ENCODE peak calls at places on chromosome 16, in six cellular contexts. One of them, this sample, is unnamed.

GRCh38 chr16:21994856-21995465 is 6.0 kb downstream of the PDZD9 start:
- DNase-seq in IMR-90: no peak
- DNase-seq in PC-9: no peak
- DNase-seq in K562: peak; percentile 59
- DNase-seq in adrenal gland: no peak
- DNase-seq in cardiac muscle cell: no peak
- DNase-seq in this sample: no peak

GRCh38 chr16:87363771-87364476 is 19.7 kb downstream of the FBXO31 start:
- DNase-seq in IMR-90: peak; percentile 55
- DNase-seq in PC-9: no peak
- DNase-seq in K562: peak; percentile 63
- DNase-seq in adrenal gland: peak; percentile 67
- DNase-seq in cardiac muscle cell: no peak
- DNase-seq in this sample: no peak

GRCh38 chr16:18802755-18803218 is 1.4 kb upstream of the ARL6IP1 start:
- DNase-seq in IMR-90: no peak
- DNase-seq in PC-9: no peak
- DNase-seq in K562: no peak
- DNase-seq in adrenal gland: no peak
- DNase-seq in cardiac muscle cell: no peak
- DNase-seq in this sample: no peak

GRCh38 chr16:88058817-88059216 is 107.6 kb downstream of the BANP start:
- DNase-seq in IMR-90: no peak
- DNase-seq in PC-9: no peak
- DNase-seq in K562: no peak
- DNase-seq in adrenal gland: no peak
- DNase-seq in cardiac muscle cell: no peak
- DNase-seq in this sample: no peak

GRCh38 chr16:29809850-29810698 is 1.9 kb upstream of the PRRT2 start:
- DNase-seq in IMR-90: no peak
- DNase-seq in PC-9: no peak
- DNase-seq in K562: peak; percentile 53
- DNase-seq in adrenal gland: no peak
- DNase-seq in cardiac muscle cell: no peak
- DNase-seq in this sample: no peak

GRCh38 chr16:69107311-69107962 is 2.0 kb downstream of the HAS3 start:
- DNase-seq in IMR-90: no peak
- DNase-seq in PC-9: no peak
- DNase-seq in K562: no peak
- DNase-seq in adrenal gland: no peak
- DNase-seq in cardiac muscle cell: no peak
- DNase-seq in this sample: peak; percentile 67

GRCh38 chr16:15897834-15898254 is 9.4 kb upstream of the CEP20 start:
- DNase-seq in IMR-90: peak; percentile 79
- DNase-seq in PC-9: no peak
- DNase-seq in K562: no peak
- DNase-seq in adrenal gland: no peak
- DNase-seq in cardiac muscle cell: no peak
- DNase-seq in this sample: no peak

GRCh38 chr16:81748476-81749198 is 30.5 kb upstream of the PLCG2 start:
- DNase-seq in IMR-90: no peak
- DNase-seq in PC-9: no peak
- DNase-seq in K562: no peak
- DNase-seq in adrenal gland: no peak
- DNase-seq in cardiac muscle cell: no peak
- DNase-seq in this sample: no peak

GRCh38 chr16:61879-62281 is 8.3 kb downstream of the SNRNP25 start:
- DNase-seq in IMR-90: no peak
- DNase-seq in PC-9: no peak
- DNase-seq in K562: no peak
- DNase-seq in adrenal gland: no peak
- DNase-seq in cardiac muscle cell: no peak
- DNase-seq in this sample: no peak

GRCh38 chr16:29717113-29717512 is 28.7 kb downstream of the C16orf54 start:
- DNase-seq in IMR-90: no peak
- DNase-seq in PC-9: no peak
- DNase-seq in K562: no peak
- DNase-seq in adrenal gland: no peak
- DNase-seq in cardiac muscle cell: no peak
- DNase-seq in this sample: no peak

GRCh38 chr16:68866933-68867332 is 23.6 kb downstream of the TANGO6 start:
- DNase-seq in IMR-90: no peak
- DNase-seq in PC-9: no peak
- DNase-seq in K562: no peak
- DNase-seq in adrenal gland: no peak
- DNase-seq in cardiac muscle cell: no peak
- DNase-seq in this sample: no peak

GRCh38 chr16:96935-97381 is 18.9 kb downstream of the MPG start:
- DNase-seq in IMR-90: peak; percentile 83
- DNase-seq in PC-9: peak; percentile 72
- DNase-seq in K562: peak; percentile 96
- DNase-seq in adrenal gland: peak; percentile 87
- DNase-seq in cardiac muscle cell: peak; percentile 89
- DNase-seq in this sample: peak; percentile 95

GRCh38 chr16:53743149-53743566 is 39.2 kb downstream of the FTO start:
- DNase-seq in IMR-90: peak; percentile 18
- DNase-seq in PC-9: no peak
- DNase-seq in K562: no peak
- DNase-seq in adrenal gland: no peak
- DNase-seq in cardiac muscle cell: peak; percentile 55
- DNase-seq in this sample: no peak

GRCh38 chr16:30399435-30400186 is 4.4 kb downstream of the ZNF48 start:
- DNase-seq in IMR-90: no peak
- DNase-seq in PC-9: no peak
- DNase-seq in K562: no peak
- DNase-seq in adrenal gland: no peak
- DNase-seq in cardiac muscle cell: no peak
- DNase-seq in this sample: no peak

GRCh38 chr16:79509221-79509631 is 91.3 kb downstream of the MAF start:
- DNase-seq in IMR-90: no peak
- DNase-seq in PC-9: no peak
- DNase-seq in K562: no peak
- DNase-seq in adrenal gland: peak; percentile 17
- DNase-seq in cardiac muscle cell: no peak
- DNase-seq in this sample: no peak

GRCh38 chr16:2082171-2082982 is 34.6 kb downstream of the TSC2 start:
- DNase-seq in IMR-90: peak; percentile 41
- DNase-seq in PC-9: no peak
- DNase-seq in K562: no peak
- DNase-seq in adrenal gland: peak; percentile 81
- DNase-seq in cardiac muscle cell: peak; percentile 45
- DNase-seq in this sample: no peak

GRCh38 chr16:46885960-46886763 is 2.0 kb downstream of the GPT2 start:
- DNase-seq in IMR-90: peak; percentile 81
- DNase-seq in PC-9: no peak
- DNase-seq in K562: no peak
- DNase-seq in adrenal gland: no peak
- DNase-seq in cardiac muscle cell: peak; percentile 86
- DNase-seq in this sample: no peak

GRCh38 chr16:83328936-83329335 is 478.8 kb upstream of the HSBP1 start:
- DNase-seq in IMR-90: no peak
- DNase-seq in PC-9: no peak
- DNase-seq in K562: no peak
- DNase-seq in adrenal gland: no peak
- DNase-seq in cardiac muscle cell: no peak
- DNase-seq in this sample: no peak

GRCh38 chr16:87369796-87370719 is 13.5 kb downstream of the FBXO31 start:
- DNase-seq in IMR-90: no peak
- DNase-seq in PC-9: no peak
- DNase-seq in K562: no peak
- DNase-seq in adrenal gland: no peak
- DNase-seq in cardiac muscle cell: no peak
- DNase-seq in this sample: peak; percentile 24

GRCh38 chr16:85570213-85570734 is 42.8 kb upstream of the GSE1 start:
- DNase-seq in IMR-90: no peak
- DNase-seq in PC-9: peak; percentile 88
- DNase-seq in K562: no peak
- DNase-seq in adrenal gland: no peak
- DNase-seq in cardiac muscle cell: no peak
- DNase-seq in this sample: no peak

GRCh38 chr16:81779540-81780320 is 639 bp downstream of the PLCG2 start:
- DNase-seq in IMR-90: no peak
- DNase-seq in PC-9: no peak
- DNase-seq in K562: no peak
- DNase-seq in adrenal gland: peak; percentile 29
- DNase-seq in cardiac muscle cell: no peak
- DNase-seq in this sample: peak; percentile 76

GRCh38 chr16:50257876-50258275 is 8.5 kb upstream of the ADCY7 start:
- DNase-seq in IMR-90: no peak
- DNase-seq in PC-9: no peak
- DNase-seq in K562: no peak
- DNase-seq in adrenal gland: no peak
- DNase-seq in cardiac muscle cell: no peak
- DNase-seq in this sample: no peak

GRCh38 chr16:642189-643049 is 791 bp downstream of the MCRIP2 start:
- DNase-seq in IMR-90: no peak
- DNase-seq in PC-9: peak; percentile 43
- DNase-seq in K562: peak; percentile 71
- DNase-seq in adrenal gland: peak; percentile 86
- DNase-seq in cardiac muscle cell: peak; percentile 36
- DNase-seq in this sample: peak; percentile 85

GRCh38 chr16:5042574-5043171 is 8.9 kb upstream of the NAGPA start:
- DNase-seq in IMR-90: peak; percentile 60
- DNase-seq in PC-9: no peak
- DNase-seq in K562: no peak
- DNase-seq in adrenal gland: no peak
- DNase-seq in cardiac muscle cell: no peak
- DNase-seq in this sample: no peak

DNA sequence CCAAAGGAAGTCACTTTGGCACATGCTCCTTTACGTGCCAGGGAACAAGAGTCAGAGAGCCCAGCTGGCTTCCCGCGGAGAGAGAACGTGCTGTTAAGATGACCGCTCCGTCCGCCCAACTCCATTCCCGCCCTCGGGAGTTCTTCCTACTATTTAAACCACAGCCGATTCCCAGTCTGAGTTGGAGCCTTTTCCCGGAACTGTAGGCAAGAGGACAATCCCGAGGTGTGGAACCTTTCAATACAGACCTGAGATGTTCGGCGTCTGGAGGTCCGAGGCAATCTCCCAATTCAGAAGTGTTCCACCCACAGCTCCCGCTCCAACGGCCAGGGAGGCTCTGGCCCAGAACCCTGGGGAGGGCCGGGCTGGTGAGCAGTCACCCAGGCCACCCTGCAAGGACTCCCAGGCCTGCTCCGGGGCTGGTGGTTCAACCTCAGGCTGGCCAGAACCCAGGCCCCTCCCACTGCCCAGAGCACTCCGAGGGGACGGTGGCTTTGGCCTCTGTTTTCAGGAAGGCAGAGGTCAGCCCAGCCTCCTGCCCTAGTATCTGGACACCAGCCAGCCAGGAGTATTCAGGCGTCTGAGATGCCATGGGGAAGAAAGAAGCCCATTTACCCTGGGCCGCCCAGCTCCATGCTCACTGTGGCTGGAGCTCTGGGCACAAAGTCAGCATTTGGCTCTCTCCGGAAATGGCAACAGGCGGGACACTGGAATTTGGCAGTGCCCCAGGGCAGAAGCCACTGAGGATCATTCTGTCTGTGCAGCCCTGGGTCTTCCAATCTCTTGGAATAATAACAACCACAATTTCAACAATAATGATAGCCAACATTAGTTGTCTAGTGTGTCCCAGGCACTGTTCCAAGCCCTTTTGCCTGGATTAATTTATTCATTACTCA is 21.4 kb downstream of the EMP2 start:
- DNase-seq in IMR-90: no peak
- DNase-seq in PC-9: peak; percentile 86
- DNase-seq in K562: no peak
- DNase-seq in adrenal gland: peak; percentile 57
- DNase-seq in cardiac muscle cell: peak; percentile 73
- DNase-seq in this sample: peak; percentile 68
- H3K27ac ChIP-seq in IMR-90: no peak overlapping the region
- H3K27ac ChIP-seq in PC-9: peak overlapping the region; percentile 78
- H3K27ac ChIP-seq in K562: no peak overlapping the region
- H3K27ac ChIP-seq in adrenal gland: no peak overlapping the region
- H3K27ac ChIP-seq in cardiac muscle cell: no peak overlapping the region
- H3K27ac ChIP-seq in this sample: peak overlapping the region; percentile 86

DNA sequence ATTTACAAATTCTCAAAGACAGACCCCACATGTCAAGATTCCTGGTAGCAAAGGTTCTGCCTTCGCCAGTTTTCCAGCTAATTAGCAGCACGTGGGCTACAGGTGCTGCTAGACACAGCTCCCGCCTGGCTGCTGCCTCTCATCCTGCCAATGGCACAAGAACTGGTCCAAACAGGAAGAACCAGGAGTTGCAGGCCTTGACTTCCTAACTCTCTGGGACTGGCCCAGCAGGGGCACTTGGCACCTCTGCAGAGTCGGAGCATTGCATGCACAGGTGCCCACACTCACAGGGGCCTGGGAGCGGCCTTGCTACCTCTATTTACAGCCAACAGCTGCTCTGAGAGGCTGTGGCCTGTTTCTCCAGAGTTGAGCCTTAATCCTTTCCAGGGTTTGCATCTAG is 39.6 kb downstream of the TK2 start:
- DNase-seq in IMR-90: no peak
- DNase-seq in PC-9: peak; percentile 51
- DNase-seq in K562: no peak
- DNase-seq in adrenal gland: no peak
- DNase-seq in cardiac muscle cell: no peak
- DNase-seq in this sample: no peak
- H3K27ac ChIP-seq in IMR-90: no peak overlapping the region
- H3K27ac ChIP-seq in PC-9: peak overlapping the region; percentile 97
- H3K27ac ChIP-seq in K562: no peak overlapping the region
- H3K27ac ChIP-seq in adrenal gland: no peak overlapping the region
- H3K27ac ChIP-seq in cardiac muscle cell: no peak overlapping the region
- H3K27ac ChIP-seq in this sample: peak overlapping the region; percentile 75

GRCh38 chr16:3486506-3487215 is 8.6 kb downstream of the C16orf90 start:
- DNase-seq in IMR-90: no peak
- DNase-seq in PC-9: no peak
- DNase-seq in K562: no peak
- DNase-seq in adrenal gland: no peak
- DNase-seq in cardiac muscle cell: no peak
- DNase-seq in this sample: no peak

GRCh38 chr16:3484328-3485096 is 10.8 kb downstream of the C16orf90 start:
- DNase-seq in IMR-90: no peak
- DNase-seq in PC-9: no peak
- DNase-seq in K562: no peak
- DNase-seq in adrenal gland: no peak
- DNase-seq in cardiac muscle cell: no peak
- DNase-seq in this sample: no peak

GRCh38 chr16:3482659-3483241 is 12.5 kb downstream of the C16orf90 start:
- DNase-seq in IMR-90: no peak
- DNase-seq in PC-9: no peak
- DNase-seq in K562: no peak
- DNase-seq in adrenal gland: no peak
- DNase-seq in cardiac muscle cell: no peak
- DNase-seq in this sample: no peak

GRCh38 chr16:3485821-3486505 is 9.3 kb downstream of the C16orf90 start:
- DNase-seq in IMR-90: no peak
- DNase-seq in PC-9: no peak
- DNase-seq in K562: no peak
- DNase-seq in adrenal gland: no peak
- DNase-seq in cardiac muscle cell: no peak
- DNase-seq in this sample: no peak

GRCh38 chr16:3485097-3485470 is 10.2 kb downstream of the C16orf90 start:
- DNase-seq in IMR-90: no peak
- DNase-seq in PC-9: no peak
- DNase-seq in K562: no peak
- DNase-seq in adrenal gland: no peak
- DNase-seq in cardiac muscle cell: no peak
- DNase-seq in this sample: no peak
- H3K27ac ChIP-seq in IMR-90: no peak overlapping the region
- H3K27ac ChIP-seq in PC-9: no peak overlapping the region
- H3K27ac ChIP-seq in K562: no peak overlapping the region
- H3K27ac ChIP-seq in adrenal gland: no peak overlapping the region
- H3K27ac ChIP-seq in cardiac muscle cell: no peak overlapping the region
- H3K27ac ChIP-seq in this sample: no peak overlapping the region

GRCh38 chr16:77273815-77274214 is 74.6 kb downstream of the SYCE1L start:
- DNase-seq in IMR-90: no peak
- DNase-seq in PC-9: no peak
- DNase-seq in K562: no peak
- DNase-seq in adrenal gland: no peak
- DNase-seq in cardiac muscle cell: peak; percentile 44
- DNase-seq in this sample: no peak
- H3K27ac ChIP-seq in IMR-90: no peak overlapping the region
- H3K27ac ChIP-seq in PC-9: no peak overlapping the region
- H3K27ac ChIP-seq in K562: no peak overlapping the region
- H3K27ac ChIP-seq in adrenal gland: no peak overlapping the region
- H3K27ac ChIP-seq in cardiac muscle cell: no peak overlapping the region
- H3K27ac ChIP-seq in this sample: no peak overlapping the region

This sample was measured in lower lobe of right lung.